ENCODE peak calls at places on chromosomes 5 and 9, in six cellular contexts. L, Z, A, I, O and C are unnamed samples.

GRCh38 chr5:155046591-155046990 is 33.0 kb downstream of the KIF4B start:
- DNase-seq in A (no peak), O (no peak), L (no peak), Z (no peak), I (no peak), C (no peak)

GRCh38 chr9:35618854-35619799 is 914 bp upstream of the CD72 start:
- DNase-seq in I (no peak), O (no peak), L (no peak), A (peak; percentile 65), Z (no peak), C (peak; percentile 56)

GRCh38 chr9:3526903-3527652 is 1.3 kb upstream of the RFX3 start:
- DNase-seq in Z (no peak), I (no peak), L (no peak), O (peak; percentile 49), A (no peak), C (peak; percentile 47)

GRCh38 chr5:132427285-132428146 is 58.0 kb downstream of the SLC22A5 start:
- DNase-seq in L (peak; percentile 39), A (no peak), O (no peak), Z (peak; percentile 62), I (no peak), C (no peak)

GRCh38 chr5:95555553-95555952 is 652 bp downstream of the ARSK start:
- DNase-seq in I (no peak), L (no peak), Z (no peak), O (no peak), A (no peak), C (no peak)

GRCh38 chr5:122501087-122501435 is 189.0 kb downstream of the SNCAIP start:
- DNase-seq in Z (no peak), L (no peak), I (no peak), O (no peak), A (no peak), C (no peak)

GRCh38 chr5:44568519-44568918 is 179.3 kb upstream of the FGF10 start:
- DNase-seq in A (no peak), L (no peak), O (no peak), I (no peak), Z (no peak), C (no peak)

GRCh38 chr5:149561848-149562247 is 10.6 kb upstream of the CSNK1A1 start:
- DNase-seq in O (peak; percentile 88), L (no peak), A (no peak), I (no peak), Z (no peak), C (no peak)

GRCh38 chr5:115484368-115484767 is 60.2 kb downstream of the FEM1C start:
- DNase-seq in O (no peak), Z (no peak), L (no peak), I (no peak), A (no peak), C (no peak)

GRCh38 chr9:98644011-98644410 is 64.7 kb downstream of the GABBR2 start:
- DNase-seq in A (no peak), O (no peak), Z (no peak), I (no peak), L (no peak), C (no peak)

GRCh38 chr5:14218480-14218879 is 75.3 kb downstream of the TRIO start:
- DNase-seq in O (no peak), L (no peak), I (no peak), A (no peak), Z (no peak), C (no peak)

GRCh38 chr5:34562791-34563190 is 93.3 kb upstream of the RAI14 start:
- DNase-seq in A (no peak), I (no peak), L (no peak), Z (no peak), O (no peak), C (no peak)

GRCh38 chr9:93813687-93814560 is 141.2 kb downstream of the BARX1 start:
- DNase-seq in A (no peak), Z (peak; percentile 26), I (no peak), O (no peak), L (no peak), C (no peak)

GRCh38 chr5:171419663-171420428 is 399 bp downstream of the FGF18 start:
- DNase-seq in O (peak; percentile 43), L (peak; percentile 39), I (no peak), Z (no peak), A (peak; percentile 77), C (no peak)

GRCh38 chr9:70049672-70050271 is 6.1 kb downstream of the MAMDC2 start:
- DNase-seq in Z (peak; percentile 59), O (no peak), A (peak; percentile 82), I (peak; percentile 89), L (peak; percentile 74), C (peak; percentile 82)

GRCh38 chr5:81849769-81850367 is 99.0 kb upstream of the SSBP2 start:
- DNase-seq in L (no peak), A (no peak), O (no peak), Z (no peak), I (no peak), C (no peak)

GRCh38 chr5:19767987-19768386 is 220.0 kb downstream of the CDH18 start:
- DNase-seq in O (no peak), Z (no peak), I (no peak), L (no peak), A (no peak), C (no peak)

GRCh38 chr9:82781965-82782392 is 281.0 kb downstream of the RASEF start:
- DNase-seq in I (no peak), O (no peak), Z (no peak), A (no peak), L (no peak), C (no peak)

GRCh38 chr5:24535646-24536045 is 109.1 kb downstream of the CDH10 start:
- DNase-seq in L (no peak), I (no peak), O (peak; percentile 24), A (no peak), Z (no peak), C (no peak)

GRCh38 chr5:10686890-10687289 is 74.1 kb downstream of the DAP start:
- DNase-seq in L (no peak), I (no peak), Z (no peak), A (no peak), O (no peak), C (no peak)

DNA sequence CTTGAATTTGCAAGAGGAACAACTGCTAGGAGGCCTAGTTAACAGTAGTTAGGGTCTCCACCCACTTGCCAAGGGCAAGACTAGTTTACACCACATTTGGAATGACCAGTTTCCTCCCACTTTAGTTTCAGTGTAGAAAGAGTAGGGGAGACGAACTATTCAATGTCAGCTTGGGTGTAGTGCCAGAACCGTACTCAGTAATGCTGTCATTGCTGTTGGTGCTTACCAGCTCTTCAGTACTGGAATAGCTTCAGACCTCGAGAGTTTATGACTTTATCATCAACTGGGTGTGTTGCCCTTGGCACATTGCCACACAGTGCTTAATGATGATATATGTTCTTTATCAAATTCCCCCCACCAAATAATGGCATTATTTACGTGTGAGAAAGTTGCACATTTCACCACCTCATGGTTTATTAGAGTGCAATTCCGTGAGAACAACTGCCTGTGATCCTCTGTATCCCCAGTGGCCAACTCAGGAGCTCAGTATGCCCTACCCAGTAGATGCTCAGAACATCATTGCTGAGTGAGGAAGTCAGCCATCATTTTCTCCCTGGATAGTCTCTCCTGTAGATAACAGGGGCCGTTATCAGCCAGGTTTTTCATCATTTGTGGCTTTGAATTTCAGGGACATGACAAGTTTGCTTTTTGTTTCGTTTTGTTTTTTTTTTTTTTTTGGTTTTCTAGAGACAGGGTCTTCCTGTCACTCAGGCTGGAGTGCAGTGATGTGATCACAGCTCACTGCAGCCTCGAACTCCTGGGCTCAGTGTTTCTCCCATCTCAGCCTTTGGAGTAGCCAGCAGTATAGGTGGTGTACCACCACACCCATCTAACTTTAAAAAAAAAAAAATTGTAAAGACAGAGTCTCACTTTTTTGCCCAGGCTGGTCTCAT is 67.3 kb downstream of the DOCK8 start:
- DNase-seq in O (no peak), I (no peak), Z (no peak), L (no peak), A (no peak), C (no peak)
- H3K27ac ChIP-seq in O (no peak overlapping the region), I (no peak overlapping the region), Z (no peak overlapping the region), L (no peak overlapping the region), A (no peak overlapping the region), C (no peak overlapping the region)

DNA sequence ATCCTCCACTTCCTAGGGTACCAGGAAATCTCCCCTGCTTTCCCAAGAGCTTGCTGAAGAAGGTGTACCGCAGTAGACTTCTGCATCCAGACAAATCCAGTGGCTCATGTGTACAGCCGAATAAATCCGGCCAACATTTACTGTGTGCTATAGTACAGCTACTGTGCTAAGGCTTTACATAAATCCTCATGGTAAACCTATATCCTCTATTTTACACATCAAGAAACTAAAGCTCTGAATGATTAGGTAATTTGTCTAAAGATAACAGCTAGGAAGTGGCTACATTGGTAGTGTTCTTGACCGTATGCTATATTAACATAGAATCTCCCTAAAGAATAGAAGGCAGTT is 511 bp upstream of the WDR41 start:
- DNase-seq in I (no peak), Z (no peak), L (no peak), O (no peak), A (no peak), C (no peak)
- TF ChIP-seq CTCF in I (no peak), Z (no peak), L (no peak), O (no peak), A (no peak), C (no peak)

DNA sequence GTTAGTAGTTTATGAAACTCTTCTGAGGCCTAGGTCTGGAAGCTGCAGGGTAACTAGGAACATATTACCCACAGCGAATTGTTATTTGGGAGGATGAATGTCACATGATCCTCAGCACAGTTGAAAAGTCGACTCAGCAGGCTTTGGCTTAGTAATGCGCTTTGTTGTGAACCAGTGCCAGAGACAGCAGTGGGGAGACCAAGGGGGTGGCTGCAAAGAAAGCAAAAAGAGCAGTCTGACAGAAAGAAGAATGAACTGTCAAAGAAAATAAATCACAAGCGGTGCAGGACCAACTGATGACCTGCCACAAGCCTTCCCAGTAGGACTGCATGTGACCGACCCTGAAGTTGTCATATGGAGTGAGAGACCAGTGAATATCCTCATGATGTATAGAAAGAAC is 170.0 kb downstream of the CCDC171 start:
- DNase-seq in O (no peak), Z (no peak), A (no peak), I (no peak), L (no peak), C (no peak)
- H3K27ac ChIP-seq in O (no peak overlapping the region), Z (no peak overlapping the region), A (no peak overlapping the region), I (no peak overlapping the region), L (no peak overlapping the region), C (no peak overlapping the region)

GRCh38 chr5:143205386-143205785 is 198.1 kb downstream of the NR3C1 start:
- DNase-seq in I (no peak), O (no peak), L (no peak), Z (no peak), A (no peak), C (no peak)
- TF ChIP-seq CTCF in I (no peak), O (no peak), L (no peak), Z (no peak), A (no peak), C (no peak)

DNA sequence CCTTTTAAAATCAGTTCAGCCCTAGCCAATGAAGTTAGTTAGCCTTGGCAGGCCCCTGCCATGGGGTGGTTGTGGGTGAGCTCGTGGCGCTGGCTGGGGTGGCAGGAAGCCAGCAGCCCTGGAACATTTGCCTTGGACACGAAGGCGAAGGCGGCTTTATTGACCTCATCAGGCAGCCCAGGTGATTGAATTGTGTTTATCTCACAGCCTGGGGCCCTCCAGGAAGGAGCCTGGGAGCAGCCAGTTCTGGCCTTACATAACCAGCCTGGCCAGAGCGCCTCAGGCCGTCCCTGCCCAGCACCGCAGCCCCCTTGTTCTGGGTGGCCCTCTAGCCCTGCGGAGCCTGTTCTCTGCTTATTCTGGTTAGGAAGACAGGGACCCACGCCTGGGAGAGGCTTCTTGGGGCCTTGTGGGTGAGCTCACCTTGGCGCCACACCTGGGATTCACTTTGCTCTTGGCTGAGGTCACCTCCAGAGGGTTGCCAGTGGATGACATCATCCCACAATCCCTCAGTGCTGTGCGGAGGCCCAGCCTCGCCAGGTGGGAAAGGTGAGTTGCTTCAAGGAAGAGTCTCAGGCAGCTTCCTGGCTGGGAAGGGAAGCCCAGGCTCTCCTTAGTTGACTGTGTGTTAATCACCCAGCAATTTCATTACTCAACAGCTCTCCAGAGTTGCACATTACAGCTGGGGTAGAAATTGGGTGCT is 54.4 kb upstream of the RPL26L1 start:
- DNase-seq in I (peak; percentile 94), A (peak; percentile 80), L (peak; percentile 77), O (peak; percentile 78), Z (peak; percentile 84), C (peak; percentile 79)
- H3K27ac ChIP-seq in I (peak overlapping the region; percentile 95), A (peak overlapping the region; percentile 90), L (peak overlapping the region; percentile 98), O (peak overlapping the region; percentile 100), Z (peak overlapping the region; percentile 85), C (peak overlapping the region; percentile 97)